ENCODE peak calls at places on chromosomes 12 and 14, in nine cellular contexts. One of them, this sample, is unnamed.

GRCh38 chr12:22029491-22029890 is 16.5 kb upstream of the CMAS start:
- DNase-seq in tibial artery: no peak
- DNase-seq in dorsolateral prefrontal cortex: no peak
- DNase-seq in psoas muscle: no peak
- DNase-seq in mesenchymal stem cell: no peak
- DNase-seq in lower lobe of right lung: no peak
- DNase-seq in pancreas: no peak
- DNase-seq in ovary: no peak
- DNase-seq in uterus: no peak
- DNase-seq in this sample: no peak

GRCh38 chr14:26719514-26719913 is 121.7 kb upstream of the NOVA1 start:
- DNase-seq in tibial artery: no peak
- DNase-seq in dorsolateral prefrontal cortex: no peak
- DNase-seq in psoas muscle: no peak
- DNase-seq in mesenchymal stem cell: peak; percentile 65
- DNase-seq in lower lobe of right lung: no peak
- DNase-seq in pancreas: no peak
- DNase-seq in ovary: no peak
- DNase-seq in uterus: no peak
- DNase-seq in this sample: no peak

GRCh38 chr12:104877107-104877705 is 80.9 kb downstream of the SLC41A2 start:
- DNase-seq in tibial artery: peak; percentile 52
- DNase-seq in dorsolateral prefrontal cortex: no peak
- DNase-seq in psoas muscle: no peak
- DNase-seq in mesenchymal stem cell: peak; percentile 53
- DNase-seq in lower lobe of right lung: no peak
- DNase-seq in pancreas: no peak
- DNase-seq in ovary: peak; percentile 49
- DNase-seq in uterus: peak; percentile 48
- DNase-seq in this sample: no peak

GRCh38 chr14:99179506-99179905 is 92.5 kb downstream of the BCL11B start:
- DNase-seq in tibial artery: no peak
- DNase-seq in dorsolateral prefrontal cortex: no peak
- DNase-seq in psoas muscle: no peak
- DNase-seq in mesenchymal stem cell: no peak
- DNase-seq in lower lobe of right lung: no peak
- DNase-seq in pancreas: no peak
- DNase-seq in ovary: no peak
- DNase-seq in uterus: no peak
- DNase-seq in this sample: no peak

GRCh38 chr14:49424436-49425331 is 161.5 kb downstream of the RPS29 start:
- DNase-seq in tibial artery: no peak
- DNase-seq in dorsolateral prefrontal cortex: no peak
- DNase-seq in psoas muscle: no peak
- DNase-seq in mesenchymal stem cell: peak; percentile 16
- DNase-seq in lower lobe of right lung: no peak
- DNase-seq in pancreas: no peak
- DNase-seq in ovary: no peak
- DNase-seq in uterus: no peak
- DNase-seq in this sample: no peak

GRCh38 chr12:48999371-49000131 is at the start of gene DDN:
- DNase-seq in tibial artery: no peak
- DNase-seq in dorsolateral prefrontal cortex: peak; percentile 68
- DNase-seq in psoas muscle: peak; percentile 79
- DNase-seq in mesenchymal stem cell: peak; percentile 75
- DNase-seq in lower lobe of right lung: peak; percentile 59
- DNase-seq in pancreas: no peak
- DNase-seq in ovary: no peak
- DNase-seq in uterus: no peak
- DNase-seq in this sample: no peak

GRCh38 chr12:128531153-128531552 is 264.2 kb downstream of the TMEM132C start:
- DNase-seq in tibial artery: no peak
- DNase-seq in dorsolateral prefrontal cortex: no peak
- DNase-seq in psoas muscle: no peak
- DNase-seq in mesenchymal stem cell: no peak
- DNase-seq in lower lobe of right lung: no peak
- DNase-seq in pancreas: no peak
- DNase-seq in ovary: no peak
- DNase-seq in uterus: no peak
- DNase-seq in this sample: no peak

GRCh38 chr14:71619472-71619871 is 312.8 kb upstream of the RGS6 start:
- DNase-seq in tibial artery: no peak
- DNase-seq in dorsolateral prefrontal cortex: no peak
- DNase-seq in psoas muscle: no peak
- DNase-seq in mesenchymal stem cell: no peak
- DNase-seq in lower lobe of right lung: no peak
- DNase-seq in pancreas: no peak
- DNase-seq in ovary: no peak
- DNase-seq in uterus: no peak
- DNase-seq in this sample: no peak

GRCh38 chr12:42104087-42104486 is 40.6 kb downstream of the GXYLT1 start:
- DNase-seq in tibial artery: no peak
- DNase-seq in dorsolateral prefrontal cortex: no peak
- DNase-seq in psoas muscle: no peak
- DNase-seq in mesenchymal stem cell: no peak
- DNase-seq in lower lobe of right lung: no peak
- DNase-seq in pancreas: no peak
- DNase-seq in ovary: no peak
- DNase-seq in uterus: no peak
- DNase-seq in this sample: no peak

GRCh38 chr12:120536064-120536791 is 2.1 kb downstream of the RNF10 start:
- DNase-seq in tibial artery: no peak
- DNase-seq in dorsolateral prefrontal cortex: no peak
- DNase-seq in psoas muscle: no peak
- DNase-seq in mesenchymal stem cell: no peak
- DNase-seq in lower lobe of right lung: no peak
- DNase-seq in pancreas: no peak
- DNase-seq in ovary: no peak
- DNase-seq in uterus: no peak
- DNase-seq in this sample: no peak

GRCh38 chr14:78399316-78399889 is 229.2 kb downstream of the NRXN3 start:
- DNase-seq in tibial artery: no peak
- DNase-seq in dorsolateral prefrontal cortex: no peak
- DNase-seq in psoas muscle: no peak
- DNase-seq in mesenchymal stem cell: no peak
- DNase-seq in lower lobe of right lung: no peak
- DNase-seq in pancreas: no peak
- DNase-seq in ovary: no peak
- DNase-seq in uterus: no peak
- DNase-seq in this sample: no peak

GRCh38 chr12:105172037-105172436 is 63.9 kb downstream of the APPL2 start:
- DNase-seq in tibial artery: no peak
- DNase-seq in dorsolateral prefrontal cortex: no peak
- DNase-seq in psoas muscle: no peak
- DNase-seq in mesenchymal stem cell: no peak
- DNase-seq in lower lobe of right lung: no peak
- DNase-seq in pancreas: no peak
- DNase-seq in ovary: no peak
- DNase-seq in uterus: no peak
- DNase-seq in this sample: no peak

GRCh38 chr14:95518045-95518751 is 1.7 kb upstream of the SYNE3 start:
- DNase-seq in tibial artery: no peak
- DNase-seq in dorsolateral prefrontal cortex: no peak
- DNase-seq in psoas muscle: no peak
- DNase-seq in mesenchymal stem cell: peak; percentile 75
- DNase-seq in lower lobe of right lung: no peak
- DNase-seq in pancreas: no peak
- DNase-seq in ovary: peak; percentile 22
- DNase-seq in uterus: no peak
- DNase-seq in this sample: no peak

GRCh38 chr12:92739099-92739498 is 36.3 kb downstream of the PLEKHG7 start:
- DNase-seq in tibial artery: no peak
- DNase-seq in dorsolateral prefrontal cortex: no peak
- DNase-seq in psoas muscle: peak; percentile 44
- DNase-seq in mesenchymal stem cell: no peak
- DNase-seq in lower lobe of right lung: no peak
- DNase-seq in pancreas: no peak
- DNase-seq in ovary: no peak
- DNase-seq in uterus: no peak
- DNase-seq in this sample: no peak

GRCh38 chr14:50734950-50735697 is 67.0 kb upstream of the SAV1 start:
- DNase-seq in tibial artery: no peak
- DNase-seq in dorsolateral prefrontal cortex: no peak
- DNase-seq in psoas muscle: no peak
- DNase-seq in mesenchymal stem cell: no peak
- DNase-seq in lower lobe of right lung: no peak
- DNase-seq in pancreas: no peak
- DNase-seq in ovary: no peak
- DNase-seq in uterus: no peak
- DNase-seq in this sample: no peak

GRCh38 chr14:33776871-33777270 is 174.0 kb downstream of the EGLN3 start:
- DNase-seq in tibial artery: no peak
- DNase-seq in dorsolateral prefrontal cortex: no peak
- DNase-seq in psoas muscle: no peak
- DNase-seq in mesenchymal stem cell: no peak
- DNase-seq in lower lobe of right lung: no peak
- DNase-seq in pancreas: no peak
- DNase-seq in ovary: no peak
- DNase-seq in uterus: no peak
- DNase-seq in this sample: no peak

GRCh38 chr12:126385785-126386184 is 1320.5 kb downstream of the AACS start:
- DNase-seq in tibial artery: no peak
- DNase-seq in dorsolateral prefrontal cortex: no peak
- DNase-seq in psoas muscle: no peak
- DNase-seq in mesenchymal stem cell: no peak
- DNase-seq in lower lobe of right lung: no peak
- DNase-seq in pancreas: peak; percentile 30
- DNase-seq in ovary: no peak
- DNase-seq in uterus: no peak
- DNase-seq in this sample: no peak

GRCh38 chr14:31241450-31242114 is 34.0 kb upstream of the HECTD1 start:
- DNase-seq in tibial artery: no peak
- DNase-seq in dorsolateral prefrontal cortex: no peak
- DNase-seq in psoas muscle: no peak
- DNase-seq in mesenchymal stem cell: peak; percentile 17
- DNase-seq in lower lobe of right lung: no peak
- DNase-seq in pancreas: no peak
- DNase-seq in ovary: no peak
- DNase-seq in uterus: no peak
- DNase-seq in this sample: no peak

GRCh38 chr12:5589055-5589454 is 157.1 kb downstream of the NTF3 start:
- DNase-seq in tibial artery: no peak
- DNase-seq in dorsolateral prefrontal cortex: no peak
- DNase-seq in psoas muscle: no peak
- DNase-seq in mesenchymal stem cell: no peak
- DNase-seq in lower lobe of right lung: no peak
- DNase-seq in pancreas: no peak
- DNase-seq in ovary: no peak
- DNase-seq in uterus: no peak
- DNase-seq in this sample: no peak
- H3K27me3 ChIP-seq in tibial artery: no peaks in the 10 kb centered on the region
- H3K27me3 ChIP-seq in dorsolateral prefrontal cortex: no peaks in the 10 kb centered on the region
- H3K27me3 ChIP-seq in psoas muscle: no peaks in the 10 kb centered on the region
- H3K27me3 ChIP-seq in mesenchymal stem cell: no peaks in the 10 kb centered on the region
- H3K27me3 ChIP-seq in lower lobe of right lung: no peaks in the 10 kb centered on the region
- H3K27me3 ChIP-seq in pancreas: no peaks in the 10 kb centered on the region
- H3K27me3 ChIP-seq in ovary: no peaks in the 10 kb centered on the region
- H3K27me3 ChIP-seq in uterus: no peaks in the 10 kb centered on the region
- H3K27me3 ChIP-seq in this sample: no peaks in the 10 kb centered on the region

GRCh38 chr12:12682284-12682683 is 13.7 kb downstream of the GPR19 start:
- DNase-seq in tibial artery: no peak
- DNase-seq in dorsolateral prefrontal cortex: no peak
- DNase-seq in psoas muscle: no peak
- DNase-seq in mesenchymal stem cell: no peak
- DNase-seq in lower lobe of right lung: no peak
- DNase-seq in pancreas: no peak
- DNase-seq in ovary: no peak
- DNase-seq in uterus: no peak
- DNase-seq in this sample: no peak
- H3K4me3 ChIP-seq in tibial artery: no peak overlapping the region
- H3K4me3 ChIP-seq in dorsolateral prefrontal cortex: peak overlapping the region; percentile 78
- H3K4me3 ChIP-seq in psoas muscle: no peak overlapping the region
- H3K4me3 ChIP-seq in mesenchymal stem cell: no peak overlapping the region
- H3K4me3 ChIP-seq in lower lobe of right lung: no peak overlapping the region
- H3K4me3 ChIP-seq in pancreas: no peak overlapping the region
- H3K4me3 ChIP-seq in ovary: no peak overlapping the region
- H3K4me3 ChIP-seq in uterus: no peak overlapping the region
- H3K4me3 ChIP-seq in this sample: no peak overlapping the region

GRCh38 chr14:47240755-47241437 is 434.5 kb downstream of the MDGA2 start:
- DNase-seq in tibial artery: no peak
- DNase-seq in dorsolateral prefrontal cortex: no peak
- DNase-seq in psoas muscle: no peak
- DNase-seq in mesenchymal stem cell: no peak
- DNase-seq in lower lobe of right lung: no peak
- DNase-seq in pancreas: no peak
- DNase-seq in ovary: no peak
- DNase-seq in uterus: no peak
- DNase-seq in this sample: no peak

DNA sequence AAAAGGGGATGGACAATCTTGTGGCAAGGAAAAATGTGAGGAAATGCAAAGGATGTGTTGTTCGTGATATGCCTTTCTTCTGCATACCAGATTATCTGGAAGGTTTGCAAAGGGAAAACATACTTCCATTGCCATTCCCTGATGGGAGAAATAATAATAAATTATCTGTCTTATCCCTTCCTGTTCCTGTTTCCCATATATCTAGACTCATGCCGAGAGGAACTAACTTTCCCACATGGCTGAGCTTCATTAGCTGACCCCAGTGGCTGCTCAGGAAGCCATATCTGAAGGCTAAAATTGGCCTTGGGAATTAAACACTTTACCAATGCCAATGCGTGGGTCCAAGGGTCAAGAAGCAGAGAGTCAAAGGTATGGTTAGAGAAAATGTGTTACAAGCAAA is 439.8 kb downstream of the MDGA2 start:
- DNase-seq in tibial artery: no peak
- DNase-seq in dorsolateral prefrontal cortex: no peak
- DNase-seq in psoas muscle: no peak
- DNase-seq in mesenchymal stem cell: no peak
- DNase-seq in lower lobe of right lung: no peak
- DNase-seq in pancreas: no peak
- DNase-seq in ovary: no peak
- DNase-seq in uterus: no peak
- DNase-seq in this sample: no peak
- H3K27me3 ChIP-seq in tibial artery: no peaks in the 10 kb centered on the region
- H3K27me3 ChIP-seq in dorsolateral prefrontal cortex: no peaks in the 10 kb centered on the region
- H3K27me3 ChIP-seq in psoas muscle: no peaks in the 10 kb centered on the region
- H3K27me3 ChIP-seq in mesenchymal stem cell: no peaks in the 10 kb centered on the region
- H3K27me3 ChIP-seq in lower lobe of right lung: no peaks in the 10 kb centered on the region
- H3K27me3 ChIP-seq in pancreas: no peaks in the 10 kb centered on the region
- H3K27me3 ChIP-seq in ovary: no peaks in the 10 kb centered on the region
- H3K27me3 ChIP-seq in uterus: no peaks in the 10 kb centered on the region
- H3K27me3 ChIP-seq in this sample: no peaks in the 10 kb centered on the region

GRCh38 chr12:124779161-124780141 is 84.2 kb downstream of the SCARB1 start:
- DNase-seq in tibial artery: peak; percentile 7
- DNase-seq in dorsolateral prefrontal cortex: no peak
- DNase-seq in psoas muscle: no peak
- DNase-seq in mesenchymal stem cell: no peak
- DNase-seq in lower lobe of right lung: no peak
- DNase-seq in pancreas: no peak
- DNase-seq in ovary: no peak
- DNase-seq in uterus: no peak
- DNase-seq in this sample: no peak
- H3K4me3 ChIP-seq in tibial artery: no peak overlapping the region
- H3K4me3 ChIP-seq in dorsolateral prefrontal cortex: no peak overlapping the region
- H3K4me3 ChIP-seq in psoas muscle: no peak overlapping the region
- H3K4me3 ChIP-seq in mesenchymal stem cell: no peak overlapping the region
- H3K4me3 ChIP-seq in lower lobe of right lung: no peak overlapping the region
- H3K4me3 ChIP-seq in pancreas: no peak overlapping the region
- H3K4me3 ChIP-seq in ovary: no peak overlapping the region
- H3K4me3 ChIP-seq in uterus: no peak overlapping the region
- H3K4me3 ChIP-seq in this sample: no peak overlapping the region

This sample was measured in aorta.